ENCODE peak calls at places on chromosomes 13 and 19, in nine cellular contexts. G, W, U, M, Y, E, I, Z and N are unnamed samples.

GRCh38 chr19:4870025-4870700 is 2.7 kb upstream of the PLIN3 start:
- DNase-seq in U (no peak), Z (peak), Y (no peak), G (peak), M (no peak), I (peak), E (no peak), W (peak), N (no peak)

GRCh38 chr19:8460516-8461298 is 15.9 kb downstream of the HNRNPM start:
- DNase-seq in I (no peak), G (no peak), W (no peak), Y (no peak), E (no peak), M (no peak), U (no peak), Z (no peak), N (no peak)

GRCh38 chr13:26471807-26472206 is 85.7 kb upstream of the WASF3 start:
- DNase-seq in E (no peak), Y (no peak), I (no peak), W (no peak), Z (no peak), M (no peak), U (no peak), G (no peak), N (no peak)

GRCh38 chr19:52785506-52785905 is 1.1 kb downstream of the ZNF600 start:
- DNase-seq in M (no peak), I (no peak), Z (no peak), Y (no peak), E (no peak), G (no peak), U (no peak), W (no peak), N (no peak)

GRCh38 chr13:33637978-33638743 is 179.8 kb upstream of the RFC3 start:
- DNase-seq in Y (no peak), W (no peak), E (no peak), G (peak), Z (no peak), I (no peak), U (no peak), M (no peak), N (no peak)

GRCh38 chr13:33403807-33404362 is 118.3 kb upstream of the STARD13 start:
- DNase-seq in U (no peak), W (no peak), M (no peak), G (no peak), Z (no peak), E (no peak), I (no peak), Y (no peak), N (no peak)

GRCh38 chr13:113665582-113666323 is 1.3 kb upstream of the GRK1 start:
- DNase-seq in G (no peak), U (no peak), Y (peak), E (no peak), I (peak), W (no peak), M (no peak), Z (no peak), N (no peak)

GRCh38 chr19:14400913-14401312 is 18.2 kb downstream of the DDX39A start:
- DNase-seq in W (no peak), I (no peak), Y (no peak), M (no peak), G (peak), U (no peak), E (no peak), Z (no peak), N (no peak)

GRCh38 chr19:16429066-16429758 is 42.6 kb downstream of the EPS15L1 start:
- DNase-seq in M (peak), U (no peak), W (no peak), Z (peak), G (no peak), E (peak), Y (no peak), I (peak), N (no peak)

GRCh38 chr13:83618966-83619365 is 263.3 kb downstream of the SLITRK1 start:
- DNase-seq in M (no peak), E (no peak), U (no peak), Z (no peak), G (peak), W (no peak), Y (no peak), I (no peak), N (no peak)

GRCh38 chr19:50896591-50897190 is 14.5 kb downstream of the KLK4 start:
- DNase-seq in W (no peak), M (no peak), Y (no peak), Z (no peak), G (peak), U (no peak), I (no peak), E (no peak), N (no peak)

GRCh38 chr13:24670927-24671326 is 9.3 kb upstream of the ATP12A start:
- DNase-seq in M (no peak), Z (no peak), W (peak), I (no peak), U (no peak), G (peak), E (no peak), Y (no peak), N (peak)

GRCh38 chr13:83620535-83621220 is 261.6 kb downstream of the SLITRK1 start:
- DNase-seq in W (no peak), E (no peak), M (no peak), U (no peak), Z (no peak), G (peak), I (no peak), Y (no peak), N (no peak)